ENCODE peak calls at places on chromosomes 16 and 17, in five cellular contexts. S is NCI-H1105, W is GM23248, N is head of caudate nucleus, O is AG09319. P is an unnamed sample.

GRCh38 chr17:33012522-33013033 is 20.9 kb downstream of the SPACA3 start:
- DNase-seq in W (peak; percentile 97), S (no peak), N (no peak), O (peak; percentile 59), P (peak; percentile 74)

GRCh38 chr16:88763502-88764053 is 21.4 kb downstream of the PIEZO1 start:
- DNase-seq in N (no peak), O (no peak), W (no peak), S (no peak), P (no peak)

GRCh38 chr16:17471745-17472075 is 950 bp upstream of the XYLT1 start:
- DNase-seq in S (no peak), N (no peak), O (no peak), W (peak; percentile 88), P (peak; percentile 47)

GRCh38 chr17:42980274-42980765 is at the start of gene RUNDC1:
- DNase-seq in W (peak; percentile 95), N (peak; percentile 95), S (peak; percentile 89), O (peak; percentile 32), P (no peak)

GRCh38 chr17:50169121-50169764 is 3.4 kb downstream of the SGCA start:
- DNase-seq in O (no peak), S (no peak), N (peak; percentile 70), W (peak; percentile 68), P (no peak)

GRCh38 chr17:69084911-69085310 is 24.2 kb upstream of the ABCA9 start:
- DNase-seq in W (peak; percentile 14), N (no peak), O (no peak), S (no peak), P (no peak)

GRCh38 chr16:35410438-35410837 is 1951.0 kb downstream of the TP53TG3F start:
- DNase-seq in S (no peak), O (no peak), W (no peak), N (no peak), P (no peak)

GRCh38 chr17:5745091-5745820 is 160.9 kb upstream of the NLRP1 start:
- DNase-seq in N (no peak), W (no peak), O (no peak), S (no peak), P (no peak)

GRCh38 chr16:78629173-78629572 is 529.7 kb downstream of the WWOX start:
- DNase-seq in W (no peak), O (no peak), S (no peak), N (no peak), P (no peak)

GRCh38 chr16:2516391-2517240 is 2.9 kb downstream of the ATP6V0C start:
- DNase-seq in N (no peak), S (no peak), W (peak; percentile 47), O (no peak), P (no peak)

GRCh38 chr16:19014456-19014855 is 30.7 kb downstream of the TMC7 start:
- DNase-seq in S (no peak), O (no peak), N (no peak), W (peak; percentile 30), P (no peak)

GRCh38 chr17:73710095-73710592 is 65.9 kb upstream of the SDK2 start:
- DNase-seq in O (no peak), S (no peak), W (peak; percentile 52), N (peak; percentile 82), P (no peak)

GRCh38 chr16:23537390-23537789 is 19.8 kb downstream of the EARS2 start:
- DNase-seq in N (no peak), W (no peak), O (no peak), S (no peak), P (no peak)

GRCh38 chr17:63998050-63998720 is at the start of gene PRR29:
- DNase-seq in O (no peak), W (peak; percentile 84), S (peak; percentile 74), N (peak; percentile 74), P (no peak)

GRCh38 chr17:83083368-83084201 is 4.2 kb downstream of the METRNL start:
- DNase-seq in S (no peak), W (peak; percentile 98), N (no peak), O (peak; percentile 94), P (peak; percentile 96)

GRCh38 chr16:2500634-2500936 is 13.2 kb upstream of the ATP6V0C start:
- DNase-seq in W (no peak), N (no peak), S (no peak), O (no peak), P (no peak)

GRCh38 chr17:76714822-76715461 is 4.2 kb upstream of the MXRA7 start:
- DNase-seq in O (no peak), S (peak; percentile 13), W (peak; percentile 64), N (peak; percentile 88), P (no peak)

GRCh38 chr16:28033870-28034269 is 29.6 kb downstream of the GSG1L start:
- DNase-seq in O (no peak), W (no peak), N (no peak), S (no peak), P (no peak)

P was measured in HFF-Myc.